ENCODE peak calls at places on chromosome 9, in seven cellular contexts. L is PC-3, B is IMR-90, P is DND-41, N is uterus, C is thoracic aorta, H is gastrocnemius medialis. E is an unnamed sample.
A peak's percentile ranks its signal among the peaks of the same experiment; 100 is the strongest.

GRCh38 chr9:101372327-101373118 is 12.3 kb downstream of the BAAT start:
- DNase-seq in B (no peak), P (no peak), H (no peak), N (no peak), L (no peak), C (no peak), E (no peak)

GRCh38 chr9:125401317-125401716 is 139.7 kb downstream of the GAPVD1 start:
- DNase-seq in N (no peak), C (no peak), L (no peak), P (no peak), H (no peak), B (peak; percentile 21), E (no peak)

GRCh38 chr9:76704601-76705204 is 59.5 kb upstream of the PCA3 start:
- DNase-seq in L (peak; percentile 62), H (no peak), C (no peak), N (no peak), P (no peak), B (peak; percentile 93), E (no peak)

GRCh38 chr9:32486839-32487562 is 39.0 kb downstream of the RIGI start:
- DNase-seq in P (no peak), B (peak; percentile 93), C (no peak), L (no peak), N (no peak), H (no peak), E (no peak)

GRCh38 chr9:38422555-38423245 is 1.6 kb downstream of the IGFBPL1 start:
- DNase-seq in N (no peak), P (no peak), L (no peak), C (no peak), B (no peak), H (no peak), E (no peak)

GRCh38 chr9:88458716-88459115 is 70.5 kb downstream of the SPIN1 start:
- DNase-seq in P (no peak), B (peak; percentile 75), L (no peak), C (no peak), H (no peak), N (no peak), E (no peak)

GRCh38 chr9:118522093-118523028 is 818.2 kb downstream of the TLR4 start:
- DNase-seq in P (peak; percentile 27), L (no peak), H (no peak), B (no peak), C (no peak), N (no peak), E (peak; percentile 24)

GRCh38 chr9:88829276-88829675 is 162.0 kb upstream of the S1PR3 start:
- DNase-seq in C (no peak), N (no peak), L (peak; percentile 7), H (no peak), B (no peak), P (no peak), E (no peak)

GRCh38 chr9:2109066-2109650 is 94.0 kb downstream of the SMARCA2 start:
- DNase-seq in B (peak; percentile 32), C (no peak), L (no peak), N (no peak), P (no peak), H (no peak), E (no peak)

GRCh38 chr9:76828462-76828861 is 64.2 kb downstream of the PCA3 start:
- DNase-seq in C (no peak), P (no peak), N (no peak), B (peak; percentile 18), L (no peak), H (no peak), E (no peak)

GRCh38 chr9:76302947-76303550 is 91.2 kb downstream of the RFK start:
- DNase-seq in L (peak; percentile 39), N (no peak), B (peak; percentile 72), P (peak; percentile 12), C (no peak), H (no peak), E (no peak)

GRCh38 chr9:113998114-113998513 is 80.0 kb downstream of the AMBP start:
- DNase-seq in H (no peak), C (no peak), N (no peak), L (no peak), B (no peak), P (no peak), E (no peak)

GRCh38 chr9:72952914-72953313 is at the start of gene ALDH1A1:
- DNase-seq in B (no peak), H (no peak), P (no peak), N (no peak), L (no peak), C (no peak), E (no peak)

GRCh38 chr9:123426406-123426805 is 70.4 kb downstream of the CRB2 start:
- DNase-seq in H (no peak), B (no peak), P (no peak), C (no peak), L (no peak), N (no peak), E (no peak)

GRCh38 chr9:129432671-129433154 is 188.2 kb downstream of the C9orf50 start:
- DNase-seq in B (no peak), L (no peak), C (no peak), P (no peak), N (no peak), H (peak; percentile 73), E (no peak)

GRCh38 chr9:99722852-99723251 is 98.8 kb upstream of the NR4A3 start:
- DNase-seq in C (no peak), P (peak; percentile 10), L (no peak), N (no peak), H (no peak), B (no peak), E (no peak)

GRCh38 chr9:135379540-135380267 is 99.9 kb upstream of the PPP1R26 start:
- DNase-seq in B (no peak), L (no peak), N (no peak), P (no peak), C (no peak), H (no peak), E (no peak)

GRCh38 chr9:34686231-34686630 is 4.8 kb downstream of the CCL19 start:
- DNase-seq in C (no peak), L (no peak), H (no peak), P (no peak), B (no peak), N (no peak), E (peak; percentile 57)

GRCh38 chr9:99011161-99011709 is 67.5 kb downstream of the COL15A1 start:
- DNase-seq in H (no peak), P (no peak), B (peak; percentile 48), L (peak; percentile 35), C (no peak), N (no peak), E (no peak)

GRCh38 chr9:17191095-17191494 is 56.3 kb downstream of the CNTLN start:
- DNase-seq in N (no peak), P (no peak), H (no peak), B (peak; percentile 25), C (no peak), L (no peak), E (no peak)

GRCh38 chr9:129648092-129648763 is 6.3 kb upstream of the ASB6 start:
- DNase-seq in H (no peak), L (no peak), P (no peak), N (no peak), C (no peak), B (no peak), E (no peak)

GRCh38 chr9:135887585-135888050 is 19.7 kb downstream of the CAMSAP1 start:
- DNase-seq in P (peak; percentile 85), C (no peak), H (no peak), B (no peak), N (no peak), L (no peak), E (no peak)

GRCh38 chr9:36968574-36969215 is 65.4 kb downstream of the PAX5 start:
- DNase-seq in C (no peak), P (no peak), N (no peak), B (no peak), H (no peak), L (no peak), E (no peak)

GRCh38 chr9:87198716-87199115 is 251.4 kb upstream of the GAS1 start:
- DNase-seq in P (no peak), C (no peak), B (peak; percentile 14), N (no peak), H (no peak), L (no peak), E (no peak)

DNA sequence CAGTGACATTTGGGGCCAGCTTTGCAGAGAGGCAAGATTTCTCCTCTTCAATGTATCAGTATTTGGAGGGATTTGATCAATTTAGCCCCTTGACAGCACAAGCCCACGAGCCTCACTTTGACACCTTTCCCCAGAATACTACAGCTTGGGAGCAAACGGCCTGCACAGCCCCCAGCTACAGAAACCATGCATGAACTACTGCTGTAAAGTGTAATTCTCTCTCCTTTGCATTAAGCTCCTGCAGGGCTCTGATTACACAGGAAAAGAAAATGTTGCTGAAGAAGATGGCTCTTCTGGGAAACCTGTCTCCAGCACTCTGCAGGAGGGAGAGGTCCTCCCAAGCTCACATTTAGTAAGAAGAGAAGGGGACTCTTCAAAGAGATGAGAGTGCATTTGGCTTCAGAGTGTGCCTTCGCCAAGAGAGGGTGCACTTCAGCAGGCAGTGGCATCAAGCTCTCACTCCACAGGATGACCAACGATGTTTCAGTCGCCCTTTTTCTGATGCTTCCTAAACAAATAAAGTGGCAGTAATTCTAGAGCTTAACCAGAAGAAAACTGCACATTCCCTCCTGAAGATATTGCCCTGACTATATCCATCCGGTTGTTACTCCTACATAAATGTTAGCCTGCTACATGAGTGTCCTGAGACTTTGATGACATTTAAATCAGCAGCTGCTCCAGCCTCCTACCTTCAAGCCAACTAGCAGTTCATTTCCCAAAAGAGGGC is 272.1 kb downstream of the AUH start:
- DNase-seq in L (peak; percentile 64), H (no peak), B (peak; percentile 73), P (no peak), C (no peak), N (no peak), E (no peak)
- TF ChIP-seq CTCF in L (peak; percentile 67), H (peak; percentile 52), B (peak; percentile 60), P (peak; percentile 17), C (peak; percentile 18), N (peak; percentile 37), E (peak; percentile 51)

GRCh38 chr9:97991818-97992217 is 8.7 kb downstream of the ANP32B start:
- DNase-seq in P (no peak), N (no peak), C (no peak), H (no peak), L (no peak), B (no peak), E (no peak)
- H3K4me1 ChIP-seq in P (peaks cover 34% of the 10 kb centered on the region), N (no peaks in the 10 kb centered on the region), C (peaks cover 23% of the 10 kb centered on the region), H (peaks cover 40% of the 10 kb centered on the region), L (peaks cover 17% of the 10 kb centered on the region), B (peaks cover 10% of the 10 kb centered on the region), E (peaks cover 59% of the 10 kb centered on the region)

GRCh38 chr9:131503626-131504465 is 1.1 kb downstream of the POMT1 start:
- DNase-seq in B (peak; percentile 49), C (no peak), L (peak; percentile 62), H (no peak), N (no peak), P (peak; percentile 35), E (no peak)
- TF ChIP-seq CTCF in B (no peak), C (no peak), L (peak; percentile 37), H (no peak), N (no peak), P (no peak), E (no peak)

DNA sequence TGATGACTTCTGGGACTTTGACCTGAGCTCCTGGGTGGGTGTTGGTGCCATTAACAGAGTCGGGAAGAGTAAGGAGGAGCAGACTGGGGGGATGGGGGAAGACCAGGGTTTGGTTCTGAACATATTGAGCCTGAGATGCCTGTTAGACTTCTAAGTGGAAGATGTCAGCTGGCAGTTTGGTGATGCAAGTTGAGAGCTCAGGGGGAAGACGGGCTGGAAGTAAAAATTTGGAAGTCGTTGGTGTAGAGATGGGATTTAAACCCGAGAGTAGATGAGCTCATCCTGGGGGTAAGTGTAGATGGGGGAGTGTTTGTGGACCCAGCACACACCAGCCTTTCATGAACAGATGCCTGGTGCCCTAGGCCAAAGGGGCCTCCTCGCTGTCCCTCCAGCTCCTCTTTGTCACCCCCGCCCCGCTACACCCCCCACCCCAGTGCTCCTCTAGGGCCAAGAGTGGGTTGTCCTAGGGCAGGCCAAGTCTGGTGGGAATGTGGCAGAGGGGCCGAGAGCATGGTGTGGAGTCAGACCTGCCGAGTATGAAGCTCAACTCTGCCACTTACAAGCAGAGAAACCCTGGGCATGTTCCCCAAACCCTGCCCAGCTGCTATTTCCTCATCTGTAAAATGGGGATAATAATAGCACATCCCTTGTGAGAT is 4.0 kb downstream of the DNM1 start:
- DNase-seq in H (no peak), P (no peak), L (no peak), C (no peak), B (no peak), N (no peak), E (no peak)
- H3K4me1 ChIP-seq in H (peaks cover 9% of the 10 kb centered on the region), P (peaks cover 22% of the 10 kb centered on the region), L (peaks cover 5% of the 10 kb centered on the region), C (peaks cover 7% of the 10 kb centered on the region), B (peaks cover 2% of the 10 kb centered on the region), N (no peaks in the 10 kb centered on the region), E (peaks cover 4% of the 10 kb centered on the region)

E was measured in psoas muscle.